ENCODE peak calls at places on chromosome 6, in nine cellular contexts. J, D, P, I, L, Y, V, Q and X are unnamed samples.
A peak's percentile ranks its signal among the peaks of the same experiment; 100 is the strongest.

GRCh38 chr6:21587925-21588811 is 5.4 kb upstream of the SOX4 start:
- DNase-seq in V (peak; percentile 65), D (peak; percentile 63), I (peak; percentile 72), L (peak; percentile 83), Y (peak; percentile 78), P (peak; percentile 64), J (peak; percentile 54), Q (peak; percentile 62), X (no peak)

GRCh38 chr6:157269261-157269794 is 54.0 kb downstream of the TMEM242 start:
- DNase-seq in J (no peak), L (peak; percentile 94), Q (peak; percentile 78), I (no peak), D (peak; percentile 65), Y (peak; percentile 80), V (no peak), P (peak; percentile 65), X (peak; percentile 77)

GRCh38 chr6:25388776-25389175 is 109.6 kb downstream of the CARMIL1 start:
- DNase-seq in P (no peak), I (no peak), D (no peak), Q (no peak), J (no peak), Y (no peak), V (no peak), L (no peak), X (no peak)

GRCh38 chr6:157879034-157879872 is 56.2 kb downstream of the SNX9 start:
- DNase-seq in I (no peak), Y (no peak), P (no peak), J (no peak), L (no peak), Q (no peak), V (no peak), D (no peak), X (no peak)

GRCh38 chr6:104956663-104957294 is at the start of gene LIN28B:
- DNase-seq in I (no peak), V (peak; percentile 60), Y (no peak), L (no peak), J (no peak), Q (no peak), P (no peak), D (no peak), X (no peak)

GRCh38 chr6:228881-229651 is 63.2 kb upstream of the DUSP22 start:
- DNase-seq in Y (no peak), Q (no peak), D (no peak), P (no peak), V (no peak), L (no peak), J (no peak), I (no peak), X (peak; percentile 30)

GRCh38 chr6:139407718-139408222 is 33.3 kb upstream of the CITED2 start:
- DNase-seq in I (no peak), J (peak; percentile 54), Y (no peak), D (peak; percentile 90), Q (peak; percentile 99), V (peak; percentile 60), L (no peak), P (no peak), X (no peak)

GRCh38 chr6:127302728-127303675 is 36.3 kb downstream of the RNF146 start:
- DNase-seq in I (no peak), P (peak; percentile 61), V (peak; percentile 44), J (peak; percentile 74), D (peak; percentile 60), Q (peak; percentile 72), L (peak; percentile 81), Y (no peak), X (no peak)

GRCh38 chr6:1424306-1424927 is 35.0 kb downstream of the FOXF2 start:
- DNase-seq in P (peak; percentile 62), L (peak; percentile 45), Y (no peak), V (peak; percentile 58), J (peak; percentile 83), I (no peak), Q (peak; percentile 73), D (peak; percentile 74), X (no peak)

GRCh38 chr6:81451787-81452186 is 300.7 kb downstream of the TENT5A start:
- DNase-seq in I (no peak), P (peak; percentile 3), Q (peak; percentile 95), J (peak; percentile 55), Y (no peak), V (peak; percentile 60), L (peak; percentile 6), D (peak; percentile 85), X (no peak)

GRCh38 chr6:119192200-119192599 is 113.7 kb upstream of the FAM184A start:
- DNase-seq in Y (no peak), Q (no peak), P (no peak), I (no peak), L (no peak), J (no peak), V (no peak), D (no peak), X (no peak)

GRCh38 chr6:163191704-163192537 is 222.6 kb upstream of the QKI start:
- DNase-seq in J (no peak), D (no peak), P (no peak), V (no peak), L (no peak), Y (no peak), I (no peak), Q (no peak), X (no peak)

GRCh38 chr6:30265594-30265993 is 52.4 kb upstream of the TRIM26 start:
- DNase-seq in J (no peak), P (no peak), Y (no peak), I (no peak), D (no peak), V (no peak), L (no peak), Q (no peak), X (no peak)

GRCh38 chr6:83071023-83071422 is 3.6 kb downstream of the DOP1A start:
- DNase-seq in Y (no peak), J (no peak), D (no peak), Q (peak; percentile 72), I (no peak), L (peak; percentile 72), P (peak; percentile 25), V (no peak), X (no peak)

GRCh38 chr6:151975795-151976194 is 168.3 kb downstream of the ESR1 start:
- DNase-seq in I (no peak), L (no peak), P (no peak), Y (no peak), D (no peak), J (no peak), V (no peak), Q (no peak), X (no peak)

GRCh38 chr6:56866917-56867522 is 87.9 kb upstream of the BEND6 start:
- DNase-seq in L (peak; percentile 75), Q (peak; percentile 48), V (peak; percentile 17), J (peak; percentile 81), I (no peak), P (no peak), D (peak; percentile 29), Y (no peak), X (no peak)

GRCh38 chr6:16391451-16391912 is 153.1 kb downstream of the GMPR start:
- DNase-seq in J (no peak), D (no peak), P (no peak), Q (peak; percentile 72), I (no peak), V (no peak), L (peak; percentile 35), Y (no peak), X (no peak)

GRCh38 chr6:45921703-45922270 is 93.9 kb downstream of the CLIC5 start:
- DNase-seq in I (no peak), P (no peak), D (no peak), Y (no peak), Q (peak; percentile 14), V (no peak), L (no peak), J (no peak), X (no peak)

GRCh38 chr6:26232950-26233607 is 131.9 kb upstream of the BTN3A2 start:
- DNase-seq in L (peak; percentile 26), Q (no peak), Y (no peak), I (no peak), D (no peak), J (peak; percentile 95), P (no peak), V (peak; percentile 75), X (no peak)

GRCh38 chr6:122833229-122833556 is 44.1 kb downstream of the SMPDL3A start:
- DNase-seq in P (no peak), I (no peak), Y (no peak), J (no peak), D (no peak), L (no peak), V (no peak), Q (no peak), X (no peak)

GRCh38 chr6:3710403-3710802 is 41.1 kb downstream of the PXDC1 start:
- DNase-seq in P (no peak), I (no peak), L (no peak), Q (no peak), Y (no peak), J (no peak), D (no peak), V (no peak), X (no peak)

GRCh38 chr6:128807577-128807976 is 75.4 kb upstream of the LAMA2 start:
- DNase-seq in Q (peak; percentile 78), D (no peak), J (peak; percentile 44), P (no peak), Y (no peak), L (peak; percentile 62), I (no peak), V (peak; percentile 21), X (no peak)
- TF ChIP-seq CTCF in Q (peak; percentile 66), D (peak; percentile 38), J (peak; percentile 67), P (peak; percentile 17), Y (no peak), L (peak; percentile 19), I (peak; percentile 29), V (peak; percentile 32), X (peak; percentile 81)

GRCh38 chr6:100062621-100063020 is 68.6 kb upstream of the MCHR2 start:
- DNase-seq in Q (no peak), L (no peak), I (no peak), P (no peak), D (no peak), J (no peak), V (no peak), Y (no peak), X (no peak)

GRCh38 chr6:100065348-100065747 is 71.3 kb upstream of the MCHR2 start:
- DNase-seq in L (no peak), J (no peak), P (no peak), D (no peak), V (no peak), Y (no peak), I (no peak), Q (no peak), X (no peak)
- TF ChIP-seq CTCF in L (no peak), J (no peak), P (no peak), D (no peak), V (no peak), Y (no peak), I (no peak), Q (no peak), X (no peak)

DNA sequence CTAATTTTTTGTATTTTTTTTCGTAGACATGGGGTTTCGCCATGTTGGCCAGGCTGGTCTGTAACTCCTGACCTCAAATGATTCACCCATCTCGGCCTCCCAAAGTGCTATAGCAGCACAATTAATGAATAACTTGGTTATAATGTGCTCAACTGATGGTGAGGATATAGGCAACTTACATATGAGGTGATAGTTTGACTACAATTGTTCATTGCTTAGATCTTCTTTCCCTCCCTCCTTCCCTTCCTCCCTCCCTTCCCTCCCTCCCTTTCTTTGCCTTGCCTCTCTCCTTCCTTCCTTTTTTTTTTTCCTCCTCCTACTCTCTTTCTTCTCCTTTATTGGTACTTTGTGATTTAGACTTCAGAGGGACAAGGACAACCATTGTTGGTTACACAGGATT is 151.2 kb downstream of the RNF144B start:
- DNase-seq in Q (no peak), J (no peak), I (no peak), V (no peak), D (no peak), L (no peak), P (no peak), Y (no peak), X (no peak)
- TF ChIP-seq CTCF in Q (no peak), J (no peak), I (no peak), V (no peak), D (no peak), L (no peak), P (no peak), Y (no peak), X (no peak)

GRCh38 chr6:64330694-64331309 is 695.2 kb downstream of the PHF3 start:
- DNase-seq in Q (peak; percentile 61), I (peak; percentile 67), V (peak; percentile 43), J (peak; percentile 86), D (peak; percentile 14), Y (no peak), P (peak; percentile 74), L (peak; percentile 36), X (peak; percentile 56)
- TF ChIP-seq CTCF in Q (peak; percentile 63), I (peak; percentile 61), V (peak; percentile 38), J (peak; percentile 74), D (peak; percentile 75), Y (no peak), P (peak; percentile 49), L (peak; percentile 46), X (peak; percentile 77)